ENCODE peak calls at places on chromosomes 5 and 9, in eight cellular contexts. M is fibroblast of gingiva, O is non-pigmented ciliary epithelial cell, Q is endothelial cell of umbilical vein, A is neural crest cell, Z is epithelial cell of esophagus, N is uterus, F is NCI-H510A. K is an unnamed sample.

GRCh38 chr5:154179846-154180710 is 10.5 kb upstream of the GALNT10 start:
- DNase-seq in N (no peak), O (no peak), Z (peak), A (peak), Q (peak), F (no peak), M (peak), K (peak)

GRCh38 chr5:37837101-37838032 is 2.5 kb downstream of the GDNF start:
- DNase-seq in N (peak), Q (peak), Z (peak), F (peak), M (peak), O (no peak), A (peak), K (peak)

GRCh38 chr9:123044556-123044955 is 11.1 kb downstream of the GPR21 start:
- DNase-seq in Q (no peak), Z (peak), F (no peak), O (no peak), M (peak), A (no peak), N (no peak), K (no peak)

GRCh38 chr9:115786321-115786720 is 367.3 kb upstream of the PAPPA start:
- DNase-seq in N (no peak), Z (no peak), A (no peak), O (no peak), M (peak), Q (no peak), F (no peak), K (no peak)

GRCh38 chr5:61652916-61653315 is 320.9 kb downstream of the ZSWIM6 start:
- DNase-seq in Z (no peak), A (no peak), M (no peak), N (no peak), Q (no peak), O (no peak), F (no peak), K (no peak)

GRCh38 chr5:143826909-143827514 is 15.1 kb downstream of the HMHB1 start:
- DNase-seq in O (no peak), M (peak), Q (peak), A (no peak), N (no peak), F (peak), Z (peak), K (peak)

GRCh38 chr9:3946840-3947239 is 353.0 kb downstream of the GLIS3 start:
- DNase-seq in Q (no peak), Z (no peak), O (no peak), N (no peak), M (no peak), F (no peak), A (no peak), K (no peak)

GRCh38 chr9:76456202-76456926 is 2.6 kb upstream of the GCNT1 start:
- DNase-seq in A (no peak), M (peak), Q (peak), Z (peak), O (peak), F (peak), N (no peak), K (peak)

GRCh38 chr5:149381986-149382338 is 2.9 kb upstream of the IL17B start:
- DNase-seq in F (no peak), A (peak), Q (peak), O (no peak), M (peak), Z (peak), N (peak), K (peak)

GRCh38 chr9:123860603-123861002 is 69.3 kb downstream of the DENND1A start:
- DNase-seq in Z (no peak), M (no peak), F (no peak), A (no peak), N (no peak), Q (no peak), O (no peak), K (no peak)

GRCh38 chr5:21145376-21145775 is 1157.4 kb upstream of the CDH18 start:
- DNase-seq in N (no peak), A (no peak), M (no peak), Z (no peak), F (no peak), O (no peak), Q (no peak), K (no peak)

GRCh38 chr9:135275163-135275925 is 187.9 kb downstream of the OLFM1 start:
- DNase-seq in Q (no peak), Z (peak), N (no peak), M (no peak), A (no peak), F (no peak), O (no peak), K (no peak)

GRCh38 chr9:20189871-20190270 is 401.0 kb upstream of the SLC24A2 start:
- DNase-seq in Q (no peak), O (no peak), A (no peak), F (no peak), Z (no peak), N (no peak), M (no peak), K (no peak)

GRCh38 chr9:29349050-29349449 is 1775.8 kb upstream of the C9orf72 start:
- DNase-seq in O (no peak), Z (no peak), N (no peak), M (no peak), A (no peak), F (no peak), Q (no peak), K (no peak)